ENCODE peak calls at places on chromosomes 12 and 14, in eight cellular contexts. N is heart left ventricle, V is neural progenitor cell, A is lower lobe of right lung, Z is transverse colon, G is GM23338, R is PC-9, S is thoracic aorta. L is an unnamed sample. For H3K27me3, the result is how much of the 10 kb centered on the place peaks cover.

GRCh38 chr14:103353391-103353790 is 19.4 kb downstream of the EIF5 start:
- DNase-seq in A (no peak), Z (no peak), N (no peak), S (no peak), G (no peak), V (no peak), R (no peak), L (no peak)

GRCh38 chr12:121805171-121805687 is 1.4 kb downstream of the SETD1B start:
- DNase-seq in R (no peak), N (no peak), S (no peak), G (no peak), A (no peak), Z (no peak), V (peak), L (peak)

GRCh38 chr12:45310627-45310968 is 94.7 kb downstream of the ANO6 start:
- DNase-seq in G (no peak), R (no peak), A (no peak), S (no peak), Z (no peak), V (no peak), N (peak), L (no peak)

GRCh38 chr14:56065621-56066295 is 52.5 kb upstream of the PELI2 start:
- DNase-seq in N (no peak), G (no peak), V (no peak), S (no peak), A (no peak), R (no peak), Z (no peak), L (no peak)

GRCh38 chr12:114682920-114683708 is 861 bp downstream of the TBX3 start:
- DNase-seq in V (peak), R (no peak), S (no peak), G (no peak), A (no peak), Z (peak), N (peak), L (peak)

GRCh38 chr14:90454041-90455000 is 57.5 kb downstream of the CALM1 start:
- DNase-seq in V (peak), A (peak), Z (peak), S (peak), R (peak), N (peak), G (peak), L (peak)

GRCh38 chr12:48125985-48126384 is 6.8 kb downstream of the PFKM start:
- DNase-seq in V (no peak), A (no peak), N (peak), Z (no peak), R (no peak), S (no peak), G (no peak), L (no peak)

GRCh38 chr12:14993537-14994266 is 20.9 kb downstream of the PDE6H start:
- DNase-seq in N (no peak), A (no peak), V (no peak), R (no peak), S (no peak), G (no peak), Z (no peak), L (no peak)

GRCh38 chr12:4278582-4278939 is 5.0 kb downstream of the CCND2 start:
- DNase-seq in N (peak), R (no peak), A (peak), V (no peak), Z (peak), G (no peak), S (no peak), L (no peak)
- H3K27me3 ChIP-seq in N (under half), R (half or more), A (under half), V (under half), Z (under half), G (under half), S (under half), L (under half)

DNA sequence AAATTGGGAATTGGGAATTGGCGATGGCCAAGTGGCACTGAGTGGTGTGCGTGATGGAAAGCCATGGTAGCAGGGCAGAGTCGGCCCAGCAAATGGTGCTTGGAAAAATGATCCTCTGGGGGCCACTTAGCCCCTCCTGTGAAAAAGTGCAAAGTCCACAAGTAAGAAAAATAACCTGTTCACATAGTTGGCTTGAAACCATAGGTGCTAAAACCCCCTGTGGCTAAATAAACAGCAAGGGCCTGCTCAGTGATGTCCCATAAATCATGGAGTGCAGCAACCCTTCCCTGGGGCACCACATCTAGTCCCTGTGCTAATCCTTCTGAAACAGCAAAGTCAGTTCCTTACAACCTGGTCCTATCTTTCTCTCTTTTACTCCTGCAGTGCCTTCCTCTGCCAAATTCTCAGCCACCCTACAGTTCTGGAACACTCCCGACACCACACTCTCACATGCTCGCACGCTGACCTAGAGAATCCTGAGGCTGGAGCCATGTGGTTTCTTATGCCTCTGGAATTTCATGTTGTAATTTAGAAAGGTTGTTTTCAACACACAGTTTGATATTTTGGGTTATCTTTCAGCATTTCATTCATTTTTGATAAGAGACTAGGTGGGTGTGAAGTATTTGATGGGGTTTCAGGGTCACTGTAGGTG is 123.5 kb downstream of the SMOC1 start:
- DNase-seq in G (no peak), V (no peak), Z (no peak), S (no peak), N (no peak), R (no peak), A (no peak), L (no peak)
- H3K27me3 ChIP-seq in G (under half), V (under half), Z (under half), S (under half), N (under half), R (under half), A (under half), L (under half)

DNA sequence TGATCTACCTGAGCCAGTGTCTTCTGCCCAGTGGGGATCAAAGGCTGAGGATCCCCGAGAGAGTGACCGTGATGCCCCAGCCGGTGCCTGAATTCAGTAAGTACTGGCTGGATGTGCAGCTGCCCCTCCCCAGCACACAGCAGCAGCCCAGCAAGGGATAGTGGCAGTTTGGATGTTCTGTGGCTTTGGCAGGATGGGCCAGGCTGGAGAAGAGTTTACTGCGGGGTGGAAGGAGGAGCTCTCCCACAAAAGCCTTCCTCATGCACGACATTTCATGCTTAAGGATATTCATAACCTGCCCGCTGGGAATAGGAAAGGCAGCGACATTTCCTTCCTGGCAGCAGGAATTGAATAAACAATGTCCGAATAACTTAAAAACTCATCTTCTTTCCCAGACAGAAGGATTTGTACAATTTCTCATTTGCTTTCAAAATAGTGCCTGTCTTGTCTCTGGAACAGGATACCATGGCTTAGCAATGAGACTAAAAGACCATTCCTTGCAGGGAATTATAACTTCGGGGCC is 135.6 kb upstream of the PRMT8 start:
- DNase-seq in A (no peak), V (no peak), R (no peak), N (no peak), G (no peak), S (no peak), Z (no peak), L (no peak)
- H3K27me3 ChIP-seq in A (under half), V (under half), R (half or more), N (under half), G (under half), S (under half), Z (under half), L (under half)

GRCh38 chr12:34396006-34396860 is 373.9 kb downstream of the ALG10 start:
- DNase-seq in Z (peak), G (no peak), V (no peak), S (no peak), R (no peak), N (no peak), A (peak), L (peak)
- H3K27me3 ChIP-seq in Z (under half), G (under half), V (under half), S (under half), R (half or more), N (under half), A (under half), L (under half)

DNA sequence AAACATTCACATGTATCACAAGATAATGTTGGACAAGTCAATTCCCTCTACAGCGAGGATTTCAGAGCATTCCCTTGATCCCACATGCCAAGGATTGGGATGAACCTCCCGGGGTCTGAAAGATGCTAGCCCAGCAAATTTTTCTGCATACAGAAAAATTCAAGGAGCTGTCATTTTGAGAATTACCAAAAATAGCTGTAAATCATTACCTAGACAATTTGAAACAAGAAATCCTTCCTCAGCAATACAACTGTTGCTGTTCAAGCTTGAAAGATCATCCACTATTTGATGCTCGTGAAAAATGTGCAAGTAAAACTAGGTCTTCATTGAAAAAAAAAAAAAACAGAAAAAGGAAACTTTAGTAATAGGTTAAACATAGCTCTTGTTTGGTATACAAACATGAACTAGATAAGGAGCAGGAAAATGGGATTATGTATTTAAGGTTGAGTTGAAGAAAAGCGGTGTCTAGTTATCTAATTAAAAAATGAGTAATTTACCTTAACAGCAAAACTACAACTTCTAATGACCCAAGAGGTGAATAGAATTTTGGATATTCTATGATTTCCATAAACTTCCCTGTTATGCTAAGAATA is 73.1 kb downstream of the NTN4 start:
- DNase-seq in R (no peak), V (no peak), Z (no peak), A (no peak), S (no peak), G (no peak), N (no peak), L (no peak)
- H3K27me3 ChIP-seq in R (under half), V (under half), Z (under half), A (under half), S (under half), G (under half), N (under half), L (under half)

GRCh38 chr14:70808402-70809237 is 693 bp downstream of the MAP3K9 start:
- DNase-seq in S (no peak), G (peak), V (peak), Z (peak), R (no peak), N (no peak), A (peak), L (peak)
- H3K27me3 ChIP-seq in S (under half), G (under half), V (under half), Z (under half), R (under half), N (under half), A (under half), L (under half)

DNA sequence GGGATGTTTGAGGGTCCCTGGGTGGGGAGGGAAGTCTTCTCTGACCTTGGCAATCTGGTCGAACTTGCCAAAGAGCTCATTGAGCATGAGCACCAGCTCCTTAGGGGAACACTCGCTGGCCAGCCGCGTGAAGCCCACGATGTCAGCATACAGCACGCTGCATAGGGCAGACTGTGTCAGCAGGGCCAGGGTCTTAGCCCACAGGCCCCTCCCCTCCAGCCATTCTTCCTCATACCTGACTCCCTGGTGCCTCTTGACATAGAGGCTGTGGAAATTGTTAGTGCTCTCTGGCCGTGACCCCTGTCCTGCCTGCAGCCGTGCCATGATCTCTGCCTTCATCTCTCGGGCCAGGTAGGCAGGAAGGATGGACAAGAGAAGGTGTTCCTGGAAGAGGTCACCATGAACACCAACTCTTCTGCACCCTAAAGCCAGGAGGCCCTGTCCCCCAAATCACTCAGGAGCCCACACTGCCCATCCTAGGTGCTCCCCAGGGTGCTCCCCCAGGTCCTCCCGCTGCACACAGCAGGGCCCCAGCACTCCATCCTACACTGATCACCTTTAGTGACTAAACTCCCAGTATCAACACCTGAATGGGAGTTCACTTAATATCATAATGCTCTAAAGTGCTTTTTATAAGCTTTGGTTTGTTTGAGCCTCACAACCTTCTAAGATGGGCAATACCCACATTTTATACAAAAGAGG is 3.7 kb downstream of the ADCY4 start:
- DNase-seq in R (no peak), G (no peak), Z (no peak), V (no peak), S (no peak), A (no peak), N (no peak), L (no peak)
- H3K27me3 ChIP-seq in R (under half), G (half or more), Z (under half), V (half or more), S (under half), A (under half), N (under half), L (half or more)

DNA sequence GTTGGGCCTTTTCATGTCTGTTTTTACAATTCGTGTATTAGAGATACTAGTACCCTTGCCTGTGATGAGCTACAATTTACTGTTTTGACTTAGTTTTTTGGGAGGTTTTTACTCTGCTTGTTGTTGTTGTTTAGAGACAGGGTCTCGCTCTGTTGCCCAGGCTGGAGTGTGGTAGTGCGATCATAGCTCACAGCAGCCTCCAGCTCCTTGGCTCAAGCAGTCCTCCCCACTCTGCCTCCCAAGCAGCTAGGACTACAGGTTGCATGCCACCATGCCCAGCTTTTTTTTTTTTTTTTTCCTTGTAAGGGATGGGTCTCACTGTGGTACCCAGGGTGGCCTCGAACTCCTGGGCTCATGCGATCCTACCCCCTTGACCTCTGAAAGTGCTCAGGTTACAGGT is 52.0 kb upstream of the DIP2B start:
- DNase-seq in Z (no peak), S (no peak), V (no peak), G (no peak), A (no peak), R (no peak), N (no peak), L (no peak)
- H3K27me3 ChIP-seq in Z (under half), S (under half), V (under half), G (under half), A (under half), R (under half), N (under half), L (under half)

DNA sequence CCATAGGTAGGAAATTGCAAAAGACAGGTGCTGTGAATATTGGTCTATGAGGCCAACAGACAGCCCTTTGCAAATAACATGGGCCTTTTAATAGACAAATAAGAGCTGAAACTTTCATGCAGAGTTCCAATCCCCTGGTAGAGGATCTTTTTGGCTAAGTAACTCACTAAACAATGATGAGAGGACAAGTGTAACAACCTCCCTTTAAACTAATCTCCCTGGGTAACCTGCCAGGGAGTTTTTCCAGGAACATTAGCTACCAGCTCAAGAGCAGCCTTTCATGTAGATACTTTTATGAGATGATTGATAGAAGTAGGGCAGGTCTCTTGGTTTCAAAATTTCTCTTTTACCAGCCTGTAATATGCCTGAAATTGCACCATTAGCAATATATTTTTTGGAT is 13.8 kb upstream of the CACNA1C start:
- DNase-seq in N (no peak), S (no peak), Z (no peak), G (no peak), V (no peak), A (no peak), R (no peak), L (no peak)
- H3K27me3 ChIP-seq in N (under half), S (under half), Z (under half), G (under half), V (half or more), A (under half), R (half or more), L (under half)

GRCh38 chr12:104793280-104793679 is 164.8 kb downstream of the SLC41A2 start:
- DNase-seq in S (no peak), R (no peak), N (no peak), G (no peak), Z (no peak), V (no peak), A (no peak), L (no peak)
- H3K27me3 ChIP-seq in S (under half), R (under half), N (under half), G (under half), Z (under half), V (under half), A (under half), L (under half)

L was measured in H7.